ENCODE peak calls at places on chromosomes 6 and 20, in ten cellular contexts. One of them, this sample, is unnamed.
A peak's percentile ranks its signal among the peaks of the same experiment; 100 is the strongest.

GRCh38 chr6:130027948-130028347 is 9.6 kb downstream of the L3MBTL3 start:
- DNase-seq in heart right ventricle: no peak
- DNase-seq in colonic mucosa: no peak
- DNase-seq in cardiac fibroblast: no peak
- DNase-seq in Peyer's patch: no peak
- DNase-seq in uterus: no peak
- DNase-seq in foreskin fibroblast: no peak
- DNase-seq in CD4-positive, alpha-beta T cell: no peak
- DNase-seq in endothelial cell: no peak
- DNase-seq in glutamatergic neuron: no peak
- DNase-seq in this sample: peak; percentile 26

GRCh38 chr6:168956884-168957730 is 296.5 kb downstream of the THBS2 start:
- DNase-seq in heart right ventricle: peak; percentile 53
- DNase-seq in colonic mucosa: peak; percentile 60
- DNase-seq in cardiac fibroblast: peak; percentile 90
- DNase-seq in Peyer's patch: peak; percentile 80
- DNase-seq in uterus: peak; percentile 80
- DNase-seq in foreskin fibroblast: peak; percentile 85
- DNase-seq in CD4-positive, alpha-beta T cell: peak; percentile 25
- DNase-seq in endothelial cell: peak; percentile 70
- DNase-seq in glutamatergic neuron: peak; percentile 82
- DNase-seq in this sample: peak; percentile 49

GRCh38 chr6:63368347-63368746 is 48.6 kb upstream of the LGSN start:
- DNase-seq in heart right ventricle: no peak
- DNase-seq in colonic mucosa: no peak
- DNase-seq in cardiac fibroblast: no peak
- DNase-seq in Peyer's patch: no peak
- DNase-seq in uterus: no peak
- DNase-seq in foreskin fibroblast: no peak
- DNase-seq in CD4-positive, alpha-beta T cell: no peak
- DNase-seq in endothelial cell: no peak
- DNase-seq in glutamatergic neuron: no peak
- DNase-seq in this sample: no peak

GRCh38 chr6:27757307-27757706 is 154.9 kb downstream of the OR2B2 start:
- DNase-seq in heart right ventricle: no peak
- DNase-seq in colonic mucosa: peak; percentile 72
- DNase-seq in cardiac fibroblast: no peak
- DNase-seq in Peyer's patch: peak; percentile 75
- DNase-seq in uterus: peak; percentile 21
- DNase-seq in foreskin fibroblast: peak; percentile 2
- DNase-seq in CD4-positive, alpha-beta T cell: peak; percentile 15
- DNase-seq in endothelial cell: peak; percentile 43
- DNase-seq in glutamatergic neuron: peak; percentile 52
- DNase-seq in this sample: no peak

GRCh38 chr6:54875539-54875938 is 29.0 kb downstream of the FAM83B start:
- DNase-seq in heart right ventricle: no peak
- DNase-seq in colonic mucosa: no peak
- DNase-seq in cardiac fibroblast: no peak
- DNase-seq in Peyer's patch: no peak
- DNase-seq in uterus: no peak
- DNase-seq in foreskin fibroblast: no peak
- DNase-seq in CD4-positive, alpha-beta T cell: no peak
- DNase-seq in endothelial cell: no peak
- DNase-seq in glutamatergic neuron: no peak
- DNase-seq in this sample: no peak

GRCh38 chr6:97863697-97864096 is 580.7 kb upstream of the MMS22L start:
- DNase-seq in heart right ventricle: no peak
- DNase-seq in colonic mucosa: no peak
- DNase-seq in cardiac fibroblast: no peak
- DNase-seq in Peyer's patch: no peak
- DNase-seq in uterus: no peak
- DNase-seq in foreskin fibroblast: no peak
- DNase-seq in CD4-positive, alpha-beta T cell: no peak
- DNase-seq in endothelial cell: no peak
- DNase-seq in glutamatergic neuron: no peak
- DNase-seq in this sample: no peak

GRCh38 chr20:44028341-44028715 is 113.7 kb downstream of the TOX2 start:
- DNase-seq in heart right ventricle: no peak
- DNase-seq in colonic mucosa: no peak
- DNase-seq in cardiac fibroblast: peak; percentile 5
- DNase-seq in Peyer's patch: no peak
- DNase-seq in uterus: no peak
- DNase-seq in foreskin fibroblast: peak; percentile 59
- DNase-seq in CD4-positive, alpha-beta T cell: no peak
- DNase-seq in endothelial cell: no peak
- DNase-seq in glutamatergic neuron: no peak
- DNase-seq in this sample: no peak

GRCh38 chr20:25353368-25353753 is 37.3 kb downstream of the ABHD12 start:
- DNase-seq in heart right ventricle: no peak
- DNase-seq in colonic mucosa: no peak
- DNase-seq in cardiac fibroblast: no peak
- DNase-seq in Peyer's patch: no peak
- DNase-seq in uterus: no peak
- DNase-seq in foreskin fibroblast: no peak
- DNase-seq in CD4-positive, alpha-beta T cell: no peak
- DNase-seq in endothelial cell: no peak
- DNase-seq in glutamatergic neuron: no peak
- DNase-seq in this sample: no peak

GRCh38 chr6:41608443-41609151 is 29.7 kb upstream of the MDFI start:
- DNase-seq in heart right ventricle: no peak
- DNase-seq in colonic mucosa: no peak
- DNase-seq in cardiac fibroblast: no peak
- DNase-seq in Peyer's patch: no peak
- DNase-seq in uterus: no peak
- DNase-seq in foreskin fibroblast: no peak
- DNase-seq in CD4-positive, alpha-beta T cell: no peak
- DNase-seq in endothelial cell: no peak
- DNase-seq in glutamatergic neuron: no peak
- DNase-seq in this sample: no peak

GRCh38 chr20:33110147-33110825 is 30.8 kb downstream of the BPIFB4 start:
- DNase-seq in heart right ventricle: no peak
- DNase-seq in colonic mucosa: no peak
- DNase-seq in cardiac fibroblast: no peak
- DNase-seq in Peyer's patch: no peak
- DNase-seq in uterus: no peak
- DNase-seq in foreskin fibroblast: no peak
- DNase-seq in CD4-positive, alpha-beta T cell: no peak
- DNase-seq in endothelial cell: no peak
- DNase-seq in glutamatergic neuron: no peak
- DNase-seq in this sample: no peak

GRCh38 chr6:131951576-131952230 is 531 bp upstream of the CCN2 start:
- DNase-seq in heart right ventricle: no peak
- DNase-seq in colonic mucosa: no peak
- DNase-seq in cardiac fibroblast: peak; percentile 72
- DNase-seq in Peyer's patch: no peak
- DNase-seq in uterus: no peak
- DNase-seq in foreskin fibroblast: no peak
- DNase-seq in CD4-positive, alpha-beta T cell: no peak
- DNase-seq in endothelial cell: no peak
- DNase-seq in glutamatergic neuron: no peak
- DNase-seq in this sample: no peak

GRCh38 chr20:2692036-2692885 is at the start of gene EBF4:
- DNase-seq in heart right ventricle: peak; percentile 44
- DNase-seq in colonic mucosa: no peak
- DNase-seq in cardiac fibroblast: peak; percentile 8
- DNase-seq in Peyer's patch: peak; percentile 53
- DNase-seq in uterus: peak; percentile 72
- DNase-seq in foreskin fibroblast: no peak
- DNase-seq in CD4-positive, alpha-beta T cell: no peak
- DNase-seq in endothelial cell: no peak
- DNase-seq in glutamatergic neuron: peak; percentile 50
- DNase-seq in this sample: peak; percentile 7

GRCh38 chr20:8787090-8787489 is 281.8 kb upstream of the PLCB4 start:
- DNase-seq in heart right ventricle: no peak
- DNase-seq in colonic mucosa: peak; percentile 54
- DNase-seq in cardiac fibroblast: no peak
- DNase-seq in Peyer's patch: no peak
- DNase-seq in uterus: no peak
- DNase-seq in foreskin fibroblast: no peak
- DNase-seq in CD4-positive, alpha-beta T cell: no peak
- DNase-seq in endothelial cell: no peak
- DNase-seq in glutamatergic neuron: no peak
- DNase-seq in this sample: no peak

GRCh38 chr20:8788275-8788674 is 280.6 kb upstream of the PLCB4 start:
- DNase-seq in heart right ventricle: no peak
- DNase-seq in colonic mucosa: no peak
- DNase-seq in cardiac fibroblast: no peak
- DNase-seq in Peyer's patch: no peak
- DNase-seq in uterus: no peak
- DNase-seq in foreskin fibroblast: no peak
- DNase-seq in CD4-positive, alpha-beta T cell: no peak
- DNase-seq in endothelial cell: no peak
- DNase-seq in glutamatergic neuron: no peak
- DNase-seq in this sample: no peak

GRCh38 chr20:8788831-8789230 is 280.1 kb upstream of the PLCB4 start:
- DNase-seq in heart right ventricle: no peak
- DNase-seq in colonic mucosa: peak; percentile 77
- DNase-seq in cardiac fibroblast: no peak
- DNase-seq in Peyer's patch: peak; percentile 47
- DNase-seq in uterus: no peak
- DNase-seq in foreskin fibroblast: no peak
- DNase-seq in CD4-positive, alpha-beta T cell: no peak
- DNase-seq in endothelial cell: no peak
- DNase-seq in glutamatergic neuron: no peak
- DNase-seq in this sample: no peak

GRCh38 chr20:8786383-8786782 is 282.5 kb upstream of the PLCB4 start:
- DNase-seq in heart right ventricle: no peak
- DNase-seq in colonic mucosa: no peak
- DNase-seq in cardiac fibroblast: no peak
- DNase-seq in Peyer's patch: no peak
- DNase-seq in uterus: no peak
- DNase-seq in foreskin fibroblast: no peak
- DNase-seq in CD4-positive, alpha-beta T cell: no peak
- DNase-seq in endothelial cell: no peak
- DNase-seq in glutamatergic neuron: no peak
- DNase-seq in this sample: no peak

GRCh38 chr20:8790442-8791074 is 278.3 kb upstream of the PLCB4 start:
- DNase-seq in heart right ventricle: peak; percentile 19
- DNase-seq in colonic mucosa: peak; percentile 63
- DNase-seq in cardiac fibroblast: peak; percentile 73
- DNase-seq in Peyer's patch: peak; percentile 70
- DNase-seq in uterus: peak; percentile 19
- DNase-seq in foreskin fibroblast: no peak
- DNase-seq in CD4-positive, alpha-beta T cell: no peak
- DNase-seq in endothelial cell: peak; percentile 40
- DNase-seq in glutamatergic neuron: peak; percentile 38
- DNase-seq in this sample: peak; percentile 41
- TF ChIP-seq CTCF in heart right ventricle: peak; percentile 91
- TF ChIP-seq CTCF in colonic mucosa: peak; percentile 94
- TF ChIP-seq CTCF in cardiac fibroblast: peak; percentile 96
- TF ChIP-seq CTCF in Peyer's patch: peak; percentile 94
- TF ChIP-seq CTCF in uterus: peak; percentile 85
- TF ChIP-seq CTCF in foreskin fibroblast: peak; percentile 96
- TF ChIP-seq CTCF in CD4-positive, alpha-beta T cell: peak; percentile 74
- TF ChIP-seq CTCF in endothelial cell: peak; percentile 99
- TF ChIP-seq CTCF in glutamatergic neuron: peak; percentile 100
- TF ChIP-seq CTCF in this sample: peak; percentile 97

GRCh38 chr6:147384737-147385710 is 123.5 kb upstream of the SAMD5 start:
- DNase-seq in heart right ventricle: no peak
- DNase-seq in colonic mucosa: no peak
- DNase-seq in cardiac fibroblast: no peak
- DNase-seq in Peyer's patch: no peak
- DNase-seq in uterus: no peak
- DNase-seq in foreskin fibroblast: no peak
- DNase-seq in CD4-positive, alpha-beta T cell: no peak
- DNase-seq in endothelial cell: no peak
- DNase-seq in glutamatergic neuron: no peak
- DNase-seq in this sample: no peak

GRCh38 chr6:147389463-147389862 is 119.0 kb upstream of the SAMD5 start:
- DNase-seq in heart right ventricle: no peak
- DNase-seq in colonic mucosa: no peak
- DNase-seq in cardiac fibroblast: no peak
- DNase-seq in Peyer's patch: no peak
- DNase-seq in uterus: no peak
- DNase-seq in foreskin fibroblast: no peak
- DNase-seq in CD4-positive, alpha-beta T cell: no peak
- DNase-seq in endothelial cell: no peak
- DNase-seq in glutamatergic neuron: no peak
- DNase-seq in this sample: no peak

GRCh38 chr6:147392917-147393625 is 115.4 kb upstream of the SAMD5 start:
- DNase-seq in heart right ventricle: no peak
- DNase-seq in colonic mucosa: no peak
- DNase-seq in cardiac fibroblast: no peak
- DNase-seq in Peyer's patch: no peak
- DNase-seq in uterus: no peak
- DNase-seq in foreskin fibroblast: no peak
- DNase-seq in CD4-positive, alpha-beta T cell: no peak
- DNase-seq in endothelial cell: no peak
- DNase-seq in glutamatergic neuron: no peak
- DNase-seq in this sample: no peak

GRCh38 chr6:147395158-147395557 is 113.3 kb upstream of the SAMD5 start:
- DNase-seq in heart right ventricle: no peak
- DNase-seq in colonic mucosa: no peak
- DNase-seq in cardiac fibroblast: peak; percentile 34
- DNase-seq in Peyer's patch: no peak
- DNase-seq in uterus: no peak
- DNase-seq in foreskin fibroblast: no peak
- DNase-seq in CD4-positive, alpha-beta T cell: no peak
- DNase-seq in endothelial cell: no peak
- DNase-seq in glutamatergic neuron: no peak
- DNase-seq in this sample: no peak

GRCh38 chr6:147390909-147391536 is 117.5 kb upstream of the SAMD5 start:
- DNase-seq in heart right ventricle: no peak
- DNase-seq in colonic mucosa: no peak
- DNase-seq in cardiac fibroblast: peak; percentile 39
- DNase-seq in Peyer's patch: no peak
- DNase-seq in uterus: no peak
- DNase-seq in foreskin fibroblast: peak; percentile 10
- DNase-seq in CD4-positive, alpha-beta T cell: no peak
- DNase-seq in endothelial cell: peak; percentile 28
- DNase-seq in glutamatergic neuron: peak; percentile 31
- DNase-seq in this sample: peak; percentile 25
- TF ChIP-seq CTCF in heart right ventricle: peak; percentile 47
- TF ChIP-seq CTCF in colonic mucosa: no peak
- TF ChIP-seq CTCF in cardiac fibroblast: peak; percentile 18
- TF ChIP-seq CTCF in Peyer's patch: no peak
- TF ChIP-seq CTCF in uterus: no peak
- TF ChIP-seq CTCF in foreskin fibroblast: no peak
- TF ChIP-seq CTCF in CD4-positive, alpha-beta T cell: no peak
- TF ChIP-seq CTCF in endothelial cell: no peak
- TF ChIP-seq CTCF in glutamatergic neuron: peak; percentile 23
- TF ChIP-seq CTCF in this sample: peak; percentile 75

GRCh38 chr6:150741633-150742200 is 123.8 kb upstream of the MTHFD1L start:
- DNase-seq in heart right ventricle: no peak
- DNase-seq in colonic mucosa: no peak
- DNase-seq in cardiac fibroblast: peak; percentile 9
- DNase-seq in Peyer's patch: peak; percentile 67
- DNase-seq in uterus: no peak
- DNase-seq in foreskin fibroblast: no peak
- DNase-seq in CD4-positive, alpha-beta T cell: no peak
- DNase-seq in endothelial cell: peak; percentile 41
- DNase-seq in glutamatergic neuron: peak; percentile 27
- DNase-seq in this sample: peak; percentile 68
- TF ChIP-seq CTCF in heart right ventricle: peak; percentile 38
- TF ChIP-seq CTCF in colonic mucosa: peak; percentile 10
- TF ChIP-seq CTCF in cardiac fibroblast: peak; percentile 43
- TF ChIP-seq CTCF in Peyer's patch: peak; percentile 29
- TF ChIP-seq CTCF in uterus: no peak
- TF ChIP-seq CTCF in foreskin fibroblast: peak; percentile 15
- TF ChIP-seq CTCF in CD4-positive, alpha-beta T cell: no peak
- TF ChIP-seq CTCF in endothelial cell: peak; percentile 64
- TF ChIP-seq CTCF in glutamatergic neuron: peak; percentile 50
- TF ChIP-seq CTCF in this sample: peak; percentile 87

GRCh38 chr20:10316582-10316981 is 98.0 kb downstream of the SNAP25 start:
- DNase-seq in heart right ventricle: no peak
- DNase-seq in colonic mucosa: no peak
- DNase-seq in cardiac fibroblast: peak; percentile 38
- DNase-seq in Peyer's patch: no peak
- DNase-seq in uterus: no peak
- DNase-seq in foreskin fibroblast: no peak
- DNase-seq in CD4-positive, alpha-beta T cell: no peak
- DNase-seq in endothelial cell: no peak
- DNase-seq in glutamatergic neuron: no peak
- DNase-seq in this sample: peak; percentile 4
- TF ChIP-seq CTCF in heart right ventricle: peak; percentile 19
- TF ChIP-seq CTCF in colonic mucosa: no peak
- TF ChIP-seq CTCF in cardiac fibroblast: peak; percentile 6
- TF ChIP-seq CTCF in Peyer's patch: no peak
- TF ChIP-seq CTCF in uterus: no peak
- TF ChIP-seq CTCF in foreskin fibroblast: no peak
- TF ChIP-seq CTCF in CD4-positive, alpha-beta T cell: no peak
- TF ChIP-seq CTCF in endothelial cell: no peak
- TF ChIP-seq CTCF in glutamatergic neuron: peak; percentile 22
- TF ChIP-seq CTCF in this sample: peak; percentile 70

This sample was measured in OCI-LY7.